ENCODE peak calls at places on chromosome X, in eight cellular contexts. J, K, Z, T, X, I, H and B are unnamed samples.

GRCh38 chrX:37509349-37509748 is 62.1 kb upstream of the LANCL3 start:
- DNase-seq in J (no peak), K (no peak), Z (peak), T (no peak), X (no peak), I (no peak), H (no peak), B (no peak)

GRCh38 chrX:15525664-15526416 is 25.2 kb downstream of the BMX start:
- DNase-seq in J (no peak), K (no peak), Z (no peak), T (no peak), X (no peak), I (no peak), H (no peak), B (no peak)

GRCh38 chrX:130086414-130087207 is 23.7 kb downstream of the ELF4 start:
- DNase-seq in J (no peak), K (peak), Z (no peak), T (peak), X (peak), I (no peak), H (no peak), B (peak)

GRCh38 chrX:118545510-118545909 is 49.9 kb downstream of the DOCK11 start:
- DNase-seq in J (no peak), K (no peak), Z (peak), T (no peak), X (no peak), I (no peak), H (no peak), B (no peak)

GRCh38 chrX:38376747-38377146 is 24.3 kb downstream of the OTC start:
- DNase-seq in J (no peak), K (no peak), Z (no peak), T (no peak), X (no peak), I (no peak), H (no peak), B (no peak)

GRCh38 chrX:81120936-81121351 is 80.8 kb downstream of the HMGN5 start:
- DNase-seq in J (peak), K (peak), Z (peak), T (peak), X (peak), I (peak), H (peak), B (no peak)

GRCh38 chrX:115449742-115450141 is 111.2 kb upstream of the PLS3 start:
- DNase-seq in J (no peak), K (no peak), Z (no peak), T (no peak), X (peak), I (peak), H (no peak), B (no peak)

GRCh38 chrX:96770315-96770714 is 85.7 kb downstream of the DIAPH2 start:
- DNase-seq in J (no peak), K (peak), Z (peak), T (no peak), X (no peak), I (no peak), H (no peak), B (no peak)

GRCh38 chrX:136065044-136065671 is 79.9 kb downstream of the SLC9A6 start:
- DNase-seq in J (no peak), K (peak), Z (peak), T (peak), X (peak), I (no peak), H (peak), B (no peak)

GRCh38 chrX:28135378-28136047 is 154.3 kb upstream of the DCAF8L1 start:
- DNase-seq in J (no peak), K (no peak), Z (no peak), T (no peak), X (no peak), I (no peak), H (no peak), B (no peak)

GRCh38 chrX:72142094-72142843 is 10.6 kb upstream of the RTL5 start:
- DNase-seq in J (no peak), K (no peak), Z (no peak), T (no peak), X (no peak), I (no peak), H (peak), B (no peak)

GRCh38 chrX:153407736-153408135 is 3.5 kb upstream of the ZFP92 start:
- DNase-seq in J (no peak), K (no peak), Z (no peak), T (no peak), X (no peak), I (no peak), H (no peak), B (no peak)

GRCh38 chrX:67893931-67894330 is 350.1 kb downstream of the AR start:
- DNase-seq in J (no peak), K (no peak), Z (peak), T (no peak), X (no peak), I (no peak), H (no peak), B (no peak)

GRCh38 chrX:35682481-35682880 is 115.7 kb upstream of the MAGEB16 start:
- DNase-seq in J (no peak), K (no peak), Z (no peak), T (no peak), X (no peak), I (no peak), H (no peak), B (no peak)

GRCh38 chrX:38860106-38861013 is 59.1 kb downstream of the MID1IP1 start:
- DNase-seq in J (no peak), K (no peak), Z (no peak), T (peak), X (no peak), I (no peak), H (no peak), B (no peak)

GRCh38 chrX:35890699-35891098 is 28.8 kb upstream of the CFAP47 start:
- DNase-seq in J (peak), K (peak), Z (peak), T (peak), X (no peak), I (peak), H (peak), B (no peak)

GRCh38 chrX:129875669-129876068 is 30.3 kb upstream of the UTP14A start:
- DNase-seq in J (no peak), K (peak), Z (peak), T (no peak), X (no peak), I (no peak), H (no peak), B (no peak)

GRCh38 chrX:129925305-129926092 is 19.5 kb downstream of the UTP14A start:
- DNase-seq in J (peak), K (peak), Z (peak), T (peak), X (peak), I (peak), H (peak), B (peak)

GRCh38 chrX:19814240-19814639 is 73.2 kb downstream of the SH3KBP1 start:
- DNase-seq in J (peak), K (peak), Z (no peak), T (no peak), X (no peak), I (no peak), H (no peak), B (no peak)

GRCh38 chrX:133859860-133860259 is 125.5 kb downstream of the GPC3 start:
- DNase-seq in J (no peak), K (no peak), Z (peak), T (no peak), X (no peak), I (no peak), H (no peak), B (no peak)

GRCh38 chrX:123884809-123885408 is 25.1 kb downstream of the XIAP start:
- DNase-seq in J (no peak), K (peak), Z (peak), T (peak), X (no peak), I (peak), H (no peak), B (no peak)

GRCh38 chrX:80511969-80512760 is 91.9 kb downstream of the TENT5D start:
- DNase-seq in J (no peak), K (no peak), Z (peak), T (no peak), X (no peak), I (no peak), H (no peak), B (no peak)

GRCh38 chrX:13126785-13127184 is 82.4 kb upstream of the FAM9C start:
- DNase-seq in J (no peak), K (no peak), Z (peak), T (no peak), X (no peak), I (no peak), H (no peak), B (no peak)

GRCh38 chrX:13478740-13479451 is 90.5 kb upstream of the EGFL6 start:
- DNase-seq in J (no peak), K (no peak), Z (no peak), T (no peak), X (no peak), I (no peak), H (no peak), B (no peak)

GRCh38 chrX:68490644-68491043 is 8.2 kb upstream of the YIPF6 start:
- DNase-seq in J (no peak), K (no peak), Z (peak), T (no peak), X (no peak), I (no peak), H (no peak), B (no peak)

GRCh38 chrX:44945736-44946135 is 72.7 kb downstream of the KDM6A start:
- DNase-seq in J (no peak), K (peak), Z (no peak), T (peak), X (no peak), I (no peak), H (no peak), B (no peak)

GRCh38 chrX:48715066-48715465 is 18.5 kb downstream of the SUV39H1 start:
- DNase-seq in J (no peak), K (no peak), Z (peak), T (no peak), X (no peak), I (no peak), H (no peak), B (no peak)

GRCh38 chrX:40003071-40003981 is 94.4 kb downstream of the BCOR start:
- DNase-seq in J (no peak), K (no peak), Z (no peak), T (no peak), X (no peak), I (no peak), H (no peak), B (no peak)

GRCh38 chrX:9542106-9542764 is 77.4 kb downstream of the TBL1X start:
- DNase-seq in J (no peak), K (no peak), Z (no peak), T (no peak), X (no peak), I (no peak), H (no peak), B (no peak)

GRCh38 chrX:29295987-29296680 is 708.9 kb downstream of the IL1RAPL1 start:
- DNase-seq in J (no peak), K (no peak), Z (peak), T (no peak), X (no peak), I (no peak), H (no peak), B (no peak)

GRCh38 chrX:12946406-12946805 is 28.5 kb upstream of the TMSB4X start:
- DNase-seq in J (no peak), K (no peak), Z (no peak), T (no peak), X (no peak), I (no peak), H (no peak), B (no peak)

GRCh38 chrX:94633237-94633636 is 959.2 kb downstream of the FAM133A start:
- DNase-seq in J (no peak), K (no peak), Z (no peak), T (no peak), X (no peak), I (no peak), H (no peak), B (no peak)

GRCh38 chrX:124282580-124282979 is 49.9 kb upstream of the TEX13D start:
- DNase-seq in J (no peak), K (no peak), Z (no peak), T (no peak), X (no peak), I (no peak), H (no peak), B (no peak)

GRCh38 chrX:18617351-18617750 is 54.6 kb downstream of the RS1 start:
- DNase-seq in J (no peak), K (no peak), Z (peak), T (no peak), X (no peak), I (peak), H (no peak), B (no peak)

GRCh38 chrX:110204986-110205385 is 112.9 kb downstream of the AMMECR1 start:
- DNase-seq in J (no peak), K (no peak), Z (peak), T (no peak), X (no peak), I (no peak), H (no peak), B (no peak)

GRCh38 chrX:119292445-119292844 is 56.4 kb downstream of the PGRMC1 start:
- DNase-seq in J (no peak), K (no peak), Z (peak), T (no peak), X (no peak), I (no peak), H (no peak), B (no peak)

GRCh38 chrX:131739823-131740222 is 195.9 kb downstream of the OR13H1 start:
- DNase-seq in J (no peak), K (peak), Z (no peak), T (no peak), X (no peak), I (no peak), H (no peak), B (no peak)